ENCODE peak calls at places on chromosome 17, in six cellular contexts. S is stimulated activated naive B cell treated with anti-CD40 and anti-IgM and Interleukin-4, amounts not matched to agents 10 μg/mL and 1 μg/mL and 100 μg/mL, for 72 hours; U is B cell; Z is activated CD4-positive, alpha-beta T cell treated with anti-CD3 and anti-CD28 coated beads, Interleukin-2, amount 50 U/mL, for 48 hours; D is EL; M is Right ventricle myocardium superior. G is an unnamed sample.

GRCh38 chr17:19238167-19238505 is 970 bp downstream of the EPN2 start:
- DNase-seq in S (no peak), U (peak; percentile 41), Z (no peak), D (peak; percentile 46), M (peak; percentile 61), G (peak; percentile 41)

GRCh38 chr17:58242171-58242784 is 3.9 kb downstream of the LPO start:
- DNase-seq in S (peak; percentile 33), U (no peak), Z (peak; percentile 50), D (no peak), M (no peak), G (no peak)

GRCh38 chr17:82256242-82256894 is 17.1 kb downstream of the CSNK1D start:
- DNase-seq in S (no peak), U (no peak), Z (no peak), D (no peak), M (peak; percentile 8), G (no peak)

GRCh38 chr17:38464723-38465419 is 36.6 kb downstream of the ARHGAP23 start:
- DNase-seq in S (no peak), U (peak; percentile 49), Z (no peak), D (peak; percentile 96), M (peak; percentile 90), G (peak; percentile 91)

GRCh38 chr17:29004081-29004692 is 1.6 kb downstream of the SEZ6 start:
- DNase-seq in S (no peak), U (no peak), Z (no peak), D (no peak), M (no peak), G (no peak)

GRCh38 chr17:59371426-59372099 is 40.1 kb downstream of the YPEL2 start:
- DNase-seq in S (no peak), U (no peak), Z (no peak), D (no peak), M (peak; percentile 68), G (no peak)

GRCh38 chr17:47694018-47694817 is at the start of gene TBKBP1:
- DNase-seq in S (no peak), U (peak; percentile 86), Z (peak; percentile 56), D (peak; percentile 54), M (peak; percentile 57), G (peak; percentile 48)

GRCh38 chr17:2442166-2442565 is 41.3 kb upstream of the MNT start:
- DNase-seq in S (no peak), U (no peak), Z (no peak), D (no peak), M (no peak), G (no peak)

GRCh38 chr17:75652934-75653549 is 13.9 kb downstream of the RECQL5 start:
- DNase-seq in S (no peak), U (peak; percentile 68), Z (peak; percentile 13), D (peak; percentile 41), M (no peak), G (peak; percentile 52)

GRCh38 chr17:3005696-3006095 is 57.7 kb downstream of the OR1D5 start:
- DNase-seq in S (no peak), U (no peak), Z (no peak), D (no peak), M (no peak), G (no peak)

GRCh38 chr17:67046398-67046797 is 2.0 kb downstream of the CACNG1 start:
- DNase-seq in S (no peak), U (no peak), Z (no peak), D (no peak), M (no peak), G (no peak)

GRCh38 chr17:2964028-2964356 is 99.4 kb downstream of the OR1D5 start:
- DNase-seq in S (no peak), U (no peak), Z (no peak), D (no peak), M (no peak), G (no peak)

GRCh38 chr17:63406689-63407330 is 39.3 kb downstream of the CYB561 start:
- DNase-seq in S (peak; percentile 69), U (peak; percentile 58), Z (peak; percentile 60), D (peak; percentile 90), M (no peak), G (peak; percentile 77)

G was measured in Daoy.